ENCODE peak calls at places on chromosome 20, in four cellular contexts. R is ovary, C is HepG2, S is stomach. F is an unnamed sample.

GRCh38 chr20:62605996-62606395 is 36.3 kb upstream of the SLCO4A1 start:
- DNase-seq in C (no peak), R (no peak), S (peak; percentile 34), F (no peak)

GRCh38 chr20:38447931-38448675 is 13.0 kb upstream of the SNHG17 start:
- DNase-seq in S (no peak), R (no peak), C (peak; percentile 79), F (no peak)

GRCh38 chr20:52193886-52194545 is 2.4 kb upstream of the ZFP64 start:
- DNase-seq in S (no peak), R (no peak), C (no peak), F (peak; percentile 56)

GRCh38 chr20:20205141-20205861 is 153.0 kb downstream of the CFAP61 start:
- DNase-seq in C (no peak), R (no peak), S (no peak), F (no peak)

GRCh38 chr20:16647875-16648597 is 74.8 kb upstream of the KIF16B start:
- DNase-seq in C (no peak), R (no peak), S (no peak), F (no peak)

GRCh38 chr20:9160760-9161159 is 91.9 kb downstream of the PLCB4 start:
- DNase-seq in C (no peak), S (no peak), R (no peak), F (no peak)

GRCh38 chr20:63183422-63184146 is 32.3 kb downstream of the YTHDF1 start:
- DNase-seq in C (peak; percentile 55), R (no peak), S (peak; percentile 59), F (peak; percentile 27)

GRCh38 chr20:63087872-63088680 is 81.3 kb upstream of the BHLHE23 start:
- DNase-seq in C (no peak), R (no peak), S (no peak), F (peak; percentile 1)

GRCh38 chr20:15162061-15162740 is 824.8 kb upstream of the FLRT3 start:
- DNase-seq in C (no peak), R (no peak), S (no peak), F (no peak)

GRCh38 chr20:61306935-61307475 is 54.9 kb downstream of the CDH4 start:
- DNase-seq in R (no peak), S (no peak), C (no peak), F (no peak)

GRCh38 chr20:33169176-33169794 is 1.3 kb downstream of the BPIFA2 start:
- DNase-seq in C (peak; percentile 29), R (no peak), S (no peak), F (no peak)

GRCh38 chr20:38499366-38499765 is 26.7 kb downstream of the RALGAPB start:
- DNase-seq in S (no peak), R (no peak), C (no peak), F (no peak)

GRCh38 chr20:31652917-31653385 is 15.2 kb downstream of the COX4I2 start:
- DNase-seq in R (no peak), C (no peak), S (no peak), F (no peak)

GRCh38 chr20:52190437-52191131 is 995 bp downstream of the ZFP64 start:
- DNase-seq in R (peak; percentile 39), S (peak; percentile 34), C (peak; percentile 57), F (peak; percentile 68)

GRCh38 chr20:34634392-34634791 is 42.5 kb downstream of the PIGU start:
- DNase-seq in S (no peak), C (no peak), R (no peak), F (no peak)

GRCh38 chr20:20501128-20501527 is 133.2 kb downstream of the INSM1 start:
- DNase-seq in C (no peak), S (no peak), R (no peak), F (no peak)

GRCh38 chr20:31859998-31860380 is 10.3 kb downstream of the DUSP15 start:
- DNase-seq in S (no peak), R (no peak), C (no peak), F (no peak)

GRCh38 chr20:48262396-48262795 is 477.1 kb upstream of the SULF2 start:
- DNase-seq in S (no peak), C (no peak), R (no peak), F (no peak)

GRCh38 chr20:64131406-64131805 is 24.0 kb upstream of the NPBWR2 start:
- DNase-seq in S (no peak), R (no peak), C (peak; percentile 60), F (no peak)

GRCh38 chr20:37316116-37316774 is 26.8 kb downstream of the MANBAL start:
- DNase-seq in R (no peak), S (peak; percentile 25), C (no peak), F (peak; percentile 45)

GRCh38 chr20:37316775-37317170 is 27.3 kb downstream of the MANBAL start:
- DNase-seq in C (no peak), R (peak; percentile 23), S (no peak), F (no peak)

GRCh38 chr20:37315293-37316110 is 26.0 kb downstream of the MANBAL start:
- DNase-seq in R (peak; percentile 82), C (no peak), S (peak; percentile 59), F (peak; percentile 57)

GRCh38 chr20:37318046-37318445 is 27.9 kb upstream of the SRC start:
- DNase-seq in C (no peak), S (no peak), R (peak; percentile 13), F (no peak)

DNA sequence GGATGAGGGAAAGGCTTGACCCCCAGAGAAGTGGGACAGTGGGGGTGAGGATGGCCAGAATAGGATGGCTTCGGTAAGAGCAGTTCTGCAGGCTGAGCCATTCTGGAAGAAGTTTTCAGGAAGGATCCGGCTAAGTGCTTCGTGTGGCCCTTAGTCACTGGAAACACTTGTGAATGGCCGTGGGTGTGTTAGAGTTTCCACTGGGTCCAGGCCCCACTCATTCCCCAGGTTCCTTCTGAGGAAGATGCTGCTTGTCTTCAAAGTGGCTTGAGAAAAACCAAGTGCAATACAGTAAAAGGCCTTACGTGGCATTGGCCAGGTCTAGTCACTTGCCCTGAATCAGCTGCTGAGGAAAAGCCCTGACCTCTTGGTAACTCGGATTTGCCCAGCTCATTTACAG is 27.9 kb downstream of the MANBAL start:
- DNase-seq in S (no peak), C (no peak), R (no peak), F (no peak)
- H3K27ac ChIP-seq in S (peak overlapping the region; percentile 87), C (no peak overlapping the region), R (no peak overlapping the region), F (peak overlapping the region; percentile 36)

GRCh38 chr20:3701061-3701998 is 11.1 kb downstream of the SIGLEC1 start:
- DNase-seq in C (peak; percentile 38), R (no peak), S (no peak), F (no peak)
- TF ChIP-seq EP300 in C (no peak), R (no peak), S (no peak), F (no peak)

GRCh38 chr20:50645253-50646068 is 45.9 kb downstream of the RIPOR3 start:
- DNase-seq in C (peak; percentile 100), S (peak; percentile 68), R (peak; percentile 89), F (peak; percentile 71)

GRCh38 chr20:50646483-50646996 is 44.8 kb downstream of the RIPOR3 start:
- DNase-seq in S (no peak), R (no peak), C (no peak), F (no peak)

GRCh38 chr20:50649587-50649986 is 41.8 kb downstream of the RIPOR3 start:
- DNase-seq in C (no peak), S (no peak), R (no peak), F (no peak)

GRCh38 chr20:50651676-50652075 is 39.7 kb downstream of the RIPOR3 start:
- DNase-seq in C (no peak), S (no peak), R (no peak), F (no peak)

DNA sequence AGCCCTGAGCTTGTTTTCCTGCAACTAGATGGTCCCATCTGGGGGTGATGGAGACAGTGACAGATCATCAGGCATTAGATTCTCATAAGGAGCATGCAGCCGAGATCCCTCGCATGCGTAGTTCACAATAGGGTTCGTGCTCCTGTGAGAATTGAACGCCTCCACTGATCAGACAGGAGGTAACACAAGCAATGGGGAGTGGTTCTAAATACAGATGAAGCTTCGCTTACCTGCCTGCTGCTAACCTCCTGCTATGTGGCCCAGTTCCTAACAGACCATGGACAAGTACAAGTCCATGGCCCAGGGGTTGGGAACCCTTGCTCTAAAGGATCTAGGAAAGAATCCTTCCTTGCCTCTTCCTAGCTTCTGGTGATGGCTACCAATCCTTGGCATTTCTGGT is 42.7 kb downstream of the RIPOR3 start:
- DNase-seq in C (no peak), S (no peak), R (no peak), F (no peak)
- H3K9me3 ChIP-seq in C (peaks cover 6% of the 10 kb centered on the region), S (no peaks in the 10 kb centered on the region), R (no peaks in the 10 kb centered on the region), F (no peaks in the 10 kb centered on the region)

GRCh38 chr20:25353754-25354705 is 36.6 kb downstream of the ABHD12 start:
- DNase-seq in S (no peak), R (no peak), C (no peak), F (no peak)

GRCh38 chr20:25355191-25355590 is 35.4 kb downstream of the ABHD12 start:
- DNase-seq in C (no peak), R (no peak), S (no peak), F (no peak)

GRCh38 chr20:25353368-25353753 is 37.3 kb downstream of the ABHD12 start:
- DNase-seq in S (no peak), C (no peak), R (no peak), F (no peak)

GRCh38 chr20:25355866-25356265 is 34.8 kb downstream of the ABHD12 start:
- DNase-seq in S (no peak), C (no peak), R (no peak), F (no peak)

GRCh38 chr20:25352746-25353145 is 37.9 kb downstream of the ABHD12 start:
- DNase-seq in C (no peak), R (no peak), S (no peak), F (no peak)
- H3K27ac ChIP-seq in C (no peak overlapping the region), R (no peak overlapping the region), S (no peak overlapping the region), F (no peak overlapping the region)